ENCODE peak calls at places on chromosomes 1 and 21, in nine cellular contexts. One of them, this sample, is unnamed.

GRCh38 chr1:169312084-169312954 is 55.3 kb downstream of the NME7 start:
- DNase-seq in spleen: no peak
- DNase-seq in body of pancreas: no peak
- DNase-seq in ovary: no peak
- DNase-seq in HepG2: no peak
- DNase-seq in stomach: no peak
- DNase-seq in Peyer's patch: peak
- DNase-seq in H1: no peak
- DNase-seq in A549: peak
- DNase-seq in this sample: no peak

GRCh38 chr21:46048926-46049889 is 48.7 kb upstream of the COL6A2 start:
- DNase-seq in spleen: no peak
- DNase-seq in body of pancreas: peak
- DNase-seq in ovary: peak
- DNase-seq in HepG2: no peak
- DNase-seq in stomach: peak
- DNase-seq in Peyer's patch: peak
- DNase-seq in H1: no peak
- DNase-seq in A549: no peak
- DNase-seq in this sample: peak

GRCh38 chr1:44819594-44820327 is 11.4 kb downstream of the BTBD19 start:
- DNase-seq in spleen: peak
- DNase-seq in body of pancreas: peak
- DNase-seq in ovary: peak
- DNase-seq in HepG2: peak
- DNase-seq in stomach: peak
- DNase-seq in Peyer's patch: peak
- DNase-seq in H1: peak
- DNase-seq in A549: peak
- DNase-seq in this sample: peak

GRCh38 chr1:210850556-210850955 is 283.4 kb downstream of the KCNH1 start:
- DNase-seq in spleen: no peak
- DNase-seq in body of pancreas: no peak
- DNase-seq in ovary: no peak
- DNase-seq in HepG2: no peak
- DNase-seq in stomach: no peak
- DNase-seq in Peyer's patch: no peak
- DNase-seq in H1: no peak
- DNase-seq in A549: no peak
- DNase-seq in this sample: no peak

GRCh38 chr1:34900775-34901502 is 28.5 kb downstream of the DLGAP3 start:
- DNase-seq in spleen: no peak
- DNase-seq in body of pancreas: no peak
- DNase-seq in ovary: no peak
- DNase-seq in HepG2: no peak
- DNase-seq in stomach: no peak
- DNase-seq in Peyer's patch: no peak
- DNase-seq in H1: no peak
- DNase-seq in A549: no peak
- DNase-seq in this sample: no peak

GRCh38 chr1:184705271-184705670 is 49.4 kb downstream of the EDEM3 start:
- DNase-seq in spleen: no peak
- DNase-seq in body of pancreas: no peak
- DNase-seq in ovary: no peak
- DNase-seq in HepG2: no peak
- DNase-seq in stomach: no peak
- DNase-seq in Peyer's patch: no peak
- DNase-seq in H1: no peak
- DNase-seq in A549: no peak
- DNase-seq in this sample: no peak

GRCh38 chr1:80892452-80892995 is 908.2 kb upstream of the ADGRL2 start:
- DNase-seq in spleen: no peak
- DNase-seq in body of pancreas: no peak
- DNase-seq in ovary: peak
- DNase-seq in HepG2: no peak
- DNase-seq in stomach: no peak
- DNase-seq in Peyer's patch: no peak
- DNase-seq in H1: no peak
- DNase-seq in A549: no peak
- DNase-seq in this sample: no peak

GRCh38 chr1:203359010-203359571 is 8.2 kb upstream of the FMOD start:
- DNase-seq in spleen: no peak
- DNase-seq in body of pancreas: peak
- DNase-seq in ovary: peak
- DNase-seq in HepG2: no peak
- DNase-seq in stomach: no peak
- DNase-seq in Peyer's patch: peak
- DNase-seq in H1: no peak
- DNase-seq in A549: no peak
- DNase-seq in this sample: no peak

GRCh38 chr1:90951009-90951408 is 70.8 kb downstream of the ZNF644 start:
- DNase-seq in spleen: no peak
- DNase-seq in body of pancreas: no peak
- DNase-seq in ovary: no peak
- DNase-seq in HepG2: no peak
- DNase-seq in stomach: no peak
- DNase-seq in Peyer's patch: no peak
- DNase-seq in H1: no peak
- DNase-seq in A549: no peak
- DNase-seq in this sample: no peak

DNA sequence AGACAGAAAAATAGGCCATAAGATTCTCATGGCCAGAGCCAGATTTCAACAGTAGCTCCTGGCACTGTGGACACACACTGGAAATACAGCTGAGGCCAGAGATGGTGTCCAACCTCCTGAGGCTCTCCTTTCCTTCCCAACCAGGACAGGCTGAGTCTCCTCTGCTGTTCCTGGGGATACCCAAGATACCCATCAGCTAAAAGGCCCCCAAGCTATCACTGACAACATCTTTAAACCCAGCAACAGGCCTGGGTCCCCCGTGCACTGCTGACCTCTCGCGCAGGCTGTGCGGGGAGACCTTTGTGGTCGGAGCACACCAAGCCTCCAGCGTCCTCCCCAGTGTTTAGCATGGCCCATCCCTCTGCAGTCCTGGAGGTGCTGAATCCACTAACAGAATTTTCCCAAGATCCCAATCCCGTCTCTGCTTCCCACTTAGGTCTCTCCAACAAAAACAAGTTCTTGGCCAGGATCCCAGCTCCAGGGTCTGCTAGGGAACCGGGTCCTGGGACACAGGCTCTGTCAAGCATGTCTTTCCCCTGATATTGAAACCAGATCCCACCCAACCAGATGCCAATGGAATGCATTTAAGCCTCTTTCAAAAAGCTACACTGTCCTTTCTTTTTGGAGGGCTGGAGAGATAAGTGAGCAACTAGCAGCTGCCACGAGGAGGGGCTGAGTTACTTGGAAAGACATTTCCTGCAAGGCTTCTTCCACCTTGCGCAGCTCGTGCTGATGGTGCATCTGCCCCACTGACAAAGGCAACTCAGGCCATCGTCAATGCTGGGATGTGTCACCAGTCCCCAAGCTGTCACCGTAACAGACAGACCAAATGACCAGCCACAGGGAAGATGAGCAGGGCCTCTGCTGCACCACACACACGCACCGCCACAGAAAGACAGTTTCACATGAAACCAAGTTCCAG is 73.2 kb downstream of the BCAR3 start:
- DNase-seq in spleen: no peak
- DNase-seq in body of pancreas: no peak
- DNase-seq in ovary: no peak
- DNase-seq in HepG2: no peak
- DNase-seq in stomach: no peak
- DNase-seq in Peyer's patch: no peak
- DNase-seq in H1: no peak
- DNase-seq in A549: no peak
- DNase-seq in this sample: no peak
- TF ChIP-seq POLR2A in spleen: no peak
- TF ChIP-seq POLR2A in body of pancreas: no peak
- TF ChIP-seq POLR2A in ovary: no peak
- TF ChIP-seq POLR2A in HepG2: peak
- TF ChIP-seq POLR2A in stomach: no peak
- TF ChIP-seq POLR2A in Peyer's patch: no peak
- TF ChIP-seq POLR2A in H1: no peak
- TF ChIP-seq POLR2A in A549: no peak
- TF ChIP-seq POLR2A in this sample: no peak

DNA sequence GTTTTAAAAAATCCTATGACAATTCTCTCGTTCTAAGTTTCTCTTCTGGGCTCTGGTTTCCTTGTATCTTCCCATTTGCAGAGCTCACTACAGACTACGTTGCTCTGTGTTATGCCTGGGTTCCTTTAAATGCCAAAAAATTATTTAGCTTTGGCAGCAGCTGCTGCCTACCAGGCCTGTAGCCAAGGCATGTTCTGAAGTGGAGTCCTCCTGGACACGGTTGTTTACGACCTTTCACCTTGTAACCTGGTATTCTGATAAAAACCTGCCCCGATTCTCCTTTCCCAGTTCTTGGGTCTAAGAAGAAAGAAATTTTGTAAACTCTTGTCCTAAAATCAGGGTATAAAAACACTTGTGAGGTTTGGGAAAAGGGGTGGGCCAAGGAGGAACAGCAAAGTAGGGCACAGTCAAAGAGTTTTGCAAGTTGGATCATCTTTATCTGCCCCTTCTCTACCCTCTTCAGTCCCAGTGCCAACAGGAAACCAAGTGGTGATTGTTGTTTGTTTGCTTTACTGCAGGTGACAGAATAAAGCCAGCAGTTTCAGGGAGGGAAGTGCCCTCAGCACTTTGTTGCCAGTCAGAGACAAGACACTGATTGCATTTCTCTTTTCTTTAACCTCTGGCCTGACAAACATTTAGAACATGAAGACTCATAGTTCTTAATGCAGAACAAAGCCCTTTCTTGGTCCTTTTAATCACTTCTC is 3.1 kb upstream of the TXNIP start:
- DNase-seq in spleen: no peak
- DNase-seq in body of pancreas: peak
- DNase-seq in ovary: peak
- DNase-seq in HepG2: no peak
- DNase-seq in stomach: peak
- DNase-seq in Peyer's patch: peak
- DNase-seq in H1: no peak
- DNase-seq in A549: no peak
- DNase-seq in this sample: no peak
- TF ChIP-seq POLR2A in spleen: peak
- TF ChIP-seq POLR2A in body of pancreas: peak
- TF ChIP-seq POLR2A in ovary: no peak
- TF ChIP-seq POLR2A in HepG2: no peak
- TF ChIP-seq POLR2A in stomach: no peak
- TF ChIP-seq POLR2A in Peyer's patch: peak
- TF ChIP-seq POLR2A in H1: no peak
- TF ChIP-seq POLR2A in A549: no peak
- TF ChIP-seq POLR2A in this sample: peak

DNA sequence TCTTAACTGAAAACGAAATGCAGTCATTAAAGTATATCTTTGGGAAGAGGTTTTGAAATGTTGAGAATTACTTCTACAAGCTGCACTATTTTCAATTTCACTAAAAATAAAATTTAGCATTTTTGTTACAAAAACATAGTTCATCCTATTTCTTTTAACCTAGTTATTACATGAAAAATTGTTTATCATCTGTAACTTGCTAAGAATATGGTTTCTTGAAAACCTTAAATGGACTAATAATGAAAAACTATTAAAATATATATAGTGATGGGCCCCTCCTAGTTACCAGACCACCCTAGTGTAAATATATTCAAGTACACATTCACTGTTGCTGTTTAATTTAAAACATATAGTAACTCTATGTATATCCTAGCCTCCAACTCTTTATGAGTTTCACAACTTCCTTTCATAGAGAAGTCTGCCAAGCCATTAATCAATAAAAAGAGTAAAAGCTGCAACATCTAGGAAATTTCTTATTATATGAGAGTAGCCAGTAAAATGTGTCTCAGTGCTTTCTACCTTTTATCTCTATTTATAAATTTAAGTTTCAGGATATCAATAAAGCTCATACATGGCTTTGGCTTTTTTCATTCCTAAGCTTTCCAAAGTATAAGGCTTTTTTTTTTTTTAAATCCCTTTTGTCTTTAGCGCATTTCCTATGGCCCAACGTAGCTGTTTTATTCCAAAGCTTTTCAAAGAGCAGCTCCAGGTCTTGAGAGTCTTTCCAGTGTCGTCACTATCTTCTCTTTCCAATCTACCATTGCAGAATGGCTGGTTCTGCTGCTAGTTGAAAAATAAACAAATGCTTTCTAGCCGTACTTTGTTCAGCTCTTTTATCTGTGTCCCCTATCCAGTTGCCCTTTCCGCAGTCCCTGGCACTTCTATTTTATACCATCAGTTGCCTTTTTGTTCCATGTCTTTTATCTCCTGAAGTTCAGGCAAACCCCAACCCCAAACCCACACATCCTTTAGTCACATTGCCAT is 6.5 kb downstream of the IRF2BP2 start:
- DNase-seq in spleen: no peak
- DNase-seq in body of pancreas: no peak
- DNase-seq in ovary: no peak
- DNase-seq in HepG2: peak
- DNase-seq in stomach: no peak
- DNase-seq in Peyer's patch: no peak
- DNase-seq in H1: no peak
- DNase-seq in A549: no peak
- DNase-seq in this sample: no peak
- TF ChIP-seq POLR2A in spleen: no peak
- TF ChIP-seq POLR2A in body of pancreas: peak
- TF ChIP-seq POLR2A in ovary: no peak
- TF ChIP-seq POLR2A in HepG2: no peak
- TF ChIP-seq POLR2A in stomach: peak
- TF ChIP-seq POLR2A in Peyer's patch: peak
- TF ChIP-seq POLR2A in H1: no peak
- TF ChIP-seq POLR2A in A549: no peak
- TF ChIP-seq POLR2A in this sample: no peak

GRCh38 chr1:20663969-20664715 is 3.0 kb upstream of the DDOST start:
- DNase-seq in spleen: peak
- DNase-seq in body of pancreas: no peak
- DNase-seq in ovary: no peak
- DNase-seq in HepG2: no peak
- DNase-seq in stomach: no peak
- DNase-seq in Peyer's patch: no peak
- DNase-seq in H1: no peak
- DNase-seq in A549: no peak
- DNase-seq in this sample: no peak

GRCh38 chr1:20662110-20662475 is 924 bp upstream of the DDOST start:
- DNase-seq in spleen: no peak
- DNase-seq in body of pancreas: no peak
- DNase-seq in ovary: no peak
- DNase-seq in HepG2: no peak
- DNase-seq in stomach: no peak
- DNase-seq in Peyer's patch: no peak
- DNase-seq in H1: no peak
- DNase-seq in A549: peak
- DNase-seq in this sample: no peak

GRCh38 chr1:20660363-20661234 is 570 bp downstream of the DDOST start:
- DNase-seq in spleen: no peak
- DNase-seq in body of pancreas: no peak
- DNase-seq in ovary: no peak
- DNase-seq in HepG2: no peak
- DNase-seq in stomach: no peak
- DNase-seq in Peyer's patch: no peak
- DNase-seq in H1: no peak
- DNase-seq in A549: no peak
- DNase-seq in this sample: no peak

GRCh38 chr1:20663365-20663764 is 2.2 kb upstream of the DDOST start:
- DNase-seq in spleen: no peak
- DNase-seq in body of pancreas: no peak
- DNase-seq in ovary: no peak
- DNase-seq in HepG2: no peak
- DNase-seq in stomach: no peak
- DNase-seq in Peyer's patch: no peak
- DNase-seq in H1: no peak
- DNase-seq in A549: no peak
- DNase-seq in this sample: no peak

GRCh38 chr1:20661235-20662109 is at the start of gene DDOST:
- DNase-seq in spleen: peak
- DNase-seq in body of pancreas: peak
- DNase-seq in ovary: peak
- DNase-seq in HepG2: peak
- DNase-seq in stomach: peak
- DNase-seq in Peyer's patch: peak
- DNase-seq in H1: peak
- DNase-seq in A549: peak
- DNase-seq in this sample: peak
- TF ChIP-seq POLR2A in spleen: no peak
- TF ChIP-seq POLR2A in body of pancreas: peak
- TF ChIP-seq POLR2A in ovary: peak
- TF ChIP-seq POLR2A in HepG2: peak
- TF ChIP-seq POLR2A in stomach: no peak
- TF ChIP-seq POLR2A in Peyer's patch: peak
- TF ChIP-seq POLR2A in H1: peak
- TF ChIP-seq POLR2A in A549: peak
- TF ChIP-seq POLR2A in this sample: no peak

This sample was measured in breast epithelium.